ENCODE peak calls at places on chromosomes 3 and 15, in ten cellular contexts. E is GOT3, U is aorta, P is iPS-NIHi11, A is brain pericyte, K is breast epithelium, D is SW480, M is activated gamma-delta T cell, Y is heart right ventricle, B is neuronal stem cell. Z is an unnamed sample.

GRCh38 chr3:48830660-48831190 is 16.9 kb downstream of the PRKAR2A start:
- DNase-seq in Y (no peak), D (no peak), E (no peak), B (no peak), K (no peak), A (no peak), U (no peak), P (no peak), M (no peak), Z (no peak)

GRCh38 chr3:197420566-197420965 is 122.2 kb upstream of the DLG1 start:
- DNase-seq in A (no peak), M (no peak), E (no peak), Y (no peak), K (no peak), U (no peak), D (no peak), B (no peak), P (no peak), Z (no peak)

GRCh38 chr3:14907043-14907966 is 40.1 kb upstream of the NR2C2 start:
- DNase-seq in Y (peak), P (no peak), U (no peak), B (no peak), K (no peak), D (peak), A (no peak), E (no peak), M (no peak), Z (no peak)

GRCh38 chr3:112405845-112406244 is 72.9 kb downstream of the CD200 start:
- DNase-seq in K (no peak), Y (no peak), A (no peak), M (no peak), B (no peak), U (no peak), D (no peak), P (no peak), E (no peak), Z (no peak)

GRCh38 chr3:128845695-128846491 is 33.5 kb upstream of the ACAD9 start:
- DNase-seq in U (peak), K (peak), A (no peak), E (peak), B (peak), M (peak), P (peak), Y (peak), D (peak), Z (peak)

GRCh38 chr3:52022323-52023100 is 26.8 kb upstream of the RPL29 start:
- DNase-seq in B (no peak), M (no peak), U (peak), K (no peak), D (no peak), P (peak), Y (peak), A (no peak), E (no peak), Z (no peak)

GRCh38 chr3:133955892-133956291 is 60.2 kb upstream of the RAB6B start:
- DNase-seq in D (no peak), P (no peak), A (no peak), E (no peak), B (no peak), U (no peak), K (no peak), Y (no peak), M (no peak), Z (peak)

GRCh38 chr3:6994081-6994668 is 133.3 kb downstream of the GRM7 start:
- DNase-seq in P (peak), B (no peak), M (no peak), E (no peak), U (no peak), A (no peak), D (peak), Y (no peak), K (no peak), Z (peak)

GRCh38 chr3:177977381-177978158 is 558.7 kb upstream of the KCNMB2 start:
- DNase-seq in M (no peak), P (no peak), Y (no peak), D (no peak), U (no peak), A (peak), E (no peak), K (no peak), B (no peak), Z (peak)

GRCh38 chr15:98077186-98077585 is 116.7 kb downstream of the ARRDC4 start:
- DNase-seq in A (no peak), D (peak), B (no peak), Y (no peak), K (no peak), U (peak), M (no peak), P (no peak), E (no peak), Z (peak)

GRCh38 chr3:180184806-180185205 is 148.1 kb upstream of the PEX5L start:
- DNase-seq in B (no peak), M (no peak), P (no peak), D (no peak), E (no peak), U (no peak), Y (no peak), A (no peak), K (no peak), Z (peak)

GRCh38 chr15:63600001-63600645 is 2.9 kb downstream of the FBXL22 start:
- DNase-seq in P (peak), Y (no peak), E (no peak), U (peak), B (peak), K (no peak), D (peak), A (no peak), M (no peak), Z (no peak)

GRCh38 chr3:98577178-98577895 is 16.1 kb downstream of the CPOX start:
- DNase-seq in B (no peak), D (no peak), E (no peak), M (no peak), Y (no peak), P (no peak), A (no peak), U (no peak), K (no peak), Z (no peak)

GRCh38 chr15:51888593-51889195 is 59.2 kb downstream of the TMOD3 start:
- DNase-seq in K (no peak), M (no peak), A (no peak), U (no peak), E (no peak), D (peak), Y (no peak), P (peak), B (no peak), Z (peak)

GRCh38 chr3:36941658-36942057 is 3.2 kb downstream of the TRANK1 start:
- DNase-seq in Y (no peak), D (no peak), M (no peak), P (no peak), U (no peak), K (no peak), A (no peak), E (no peak), B (no peak), Z (no peak)